ENCODE peak calls at places on chromosomes 5 and 9, in five cellular contexts. L is heart left ventricle, H is ascending aorta, Z is foreskin fibroblast, T is kidney. R is an unnamed sample.

GRCh38 chr5:93681432-93681831 is 60.0 kb downstream of the POU5F2 start:
- DNase-seq in T (no peak), H (no peak), L (no peak), Z (no peak), R (no peak)

GRCh38 chr5:133873936-133874585 is 94.4 kb downstream of the C5orf15 start:
- DNase-seq in T (no peak), Z (peak; percentile 48), L (no peak), H (no peak), R (peak; percentile 67)

GRCh38 chr9:113669523-113670115 is 206.1 kb downstream of the RGS3 start:
- DNase-seq in Z (peak; percentile 80), T (no peak), L (no peak), H (no peak), R (peak; percentile 41)

GRCh38 chr9:96317335-96317980 is 15.5 kb upstream of the HSD17B3 start:
- DNase-seq in L (no peak), T (no peak), Z (peak; percentile 56), H (no peak), R (peak; percentile 31)

GRCh38 chr5:181120311-181120710 is 10.7 kb downstream of the OR2V1 start:
- DNase-seq in T (no peak), H (no peak), L (no peak), Z (peak; percentile 59), R (no peak)

GRCh38 chr5:80207832-80208231 is 48.0 kb downstream of the SERINC5 start:
- DNase-seq in L (no peak), T (no peak), Z (no peak), H (no peak), R (no peak)

GRCh38 chr5:103120607-103121200 is 603 bp downstream of the PPIP5K2 start:
- DNase-seq in H (no peak), L (no peak), Z (peak; percentile 6), T (no peak), R (peak; percentile 2)

GRCh38 chr5:82635561-82636288 is 357.6 kb upstream of the RPS23 start:
- DNase-seq in H (no peak), L (no peak), T (no peak), Z (peak; percentile 66), R (peak; percentile 78)

GRCh38 chr5:2752059-2752874 is 790 bp upstream of the IRX2 start:
- DNase-seq in Z (peak; percentile 59), L (no peak), T (peak; percentile 91), H (no peak), R (peak; percentile 53)

GRCh38 chr5:177552839-177553455 is 1.4 kb downstream of the FAM193B start:
- DNase-seq in Z (no peak), L (peak; percentile 23), H (no peak), T (no peak), R (no peak)
- TF ChIP-seq CTCF in Z (no peak), L (no peak), H (no peak), T (no peak), R (no peak)

GRCh38 chr5:62341783-62342475 is 35.9 kb downstream of the KIF2A start:
- DNase-seq in H (no peak), T (no peak), Z (no peak), L (no peak), R (no peak)

GRCh38 chr5:62340979-62341378 is 35.0 kb downstream of the KIF2A start:
- DNase-seq in T (no peak), Z (no peak), H (no peak), L (no peak), R (no peak)

GRCh38 chr5:62343428-62343827 is 37.4 kb downstream of the KIF2A start:
- DNase-seq in Z (no peak), H (no peak), T (no peak), L (no peak), R (peak; percentile 36)

GRCh38 chr5:62342476-62342837 is 36.5 kb downstream of the KIF2A start:
- DNase-seq in T (no peak), L (no peak), Z (no peak), H (no peak), R (no peak)

DNA sequence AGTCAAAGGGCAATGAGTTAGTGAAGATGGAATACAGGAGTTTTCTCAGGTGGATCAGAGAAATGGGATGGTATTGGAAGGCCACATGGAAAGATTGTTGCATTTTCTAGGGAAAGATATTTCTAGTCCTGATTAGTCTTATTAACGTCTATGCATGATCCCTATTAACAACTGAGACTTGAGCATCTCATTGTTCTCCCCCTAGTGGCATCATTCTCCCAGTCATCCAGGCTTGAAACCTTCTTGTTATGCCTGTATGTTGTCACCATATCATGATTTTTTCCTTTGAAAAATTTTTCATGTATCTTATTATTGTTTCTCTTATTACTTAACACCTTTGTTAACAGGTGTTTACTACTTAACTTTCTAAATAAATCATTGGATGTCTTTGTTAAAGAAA is 34.4 kb downstream of the KIF2A start:
- DNase-seq in T (no peak), H (no peak), L (no peak), Z (no peak), R (no peak)
- TF ChIP-seq CTCF in T (no peak), H (no peak), L (no peak), Z (peak; percentile 43), R (peak; percentile 62)

DNA sequence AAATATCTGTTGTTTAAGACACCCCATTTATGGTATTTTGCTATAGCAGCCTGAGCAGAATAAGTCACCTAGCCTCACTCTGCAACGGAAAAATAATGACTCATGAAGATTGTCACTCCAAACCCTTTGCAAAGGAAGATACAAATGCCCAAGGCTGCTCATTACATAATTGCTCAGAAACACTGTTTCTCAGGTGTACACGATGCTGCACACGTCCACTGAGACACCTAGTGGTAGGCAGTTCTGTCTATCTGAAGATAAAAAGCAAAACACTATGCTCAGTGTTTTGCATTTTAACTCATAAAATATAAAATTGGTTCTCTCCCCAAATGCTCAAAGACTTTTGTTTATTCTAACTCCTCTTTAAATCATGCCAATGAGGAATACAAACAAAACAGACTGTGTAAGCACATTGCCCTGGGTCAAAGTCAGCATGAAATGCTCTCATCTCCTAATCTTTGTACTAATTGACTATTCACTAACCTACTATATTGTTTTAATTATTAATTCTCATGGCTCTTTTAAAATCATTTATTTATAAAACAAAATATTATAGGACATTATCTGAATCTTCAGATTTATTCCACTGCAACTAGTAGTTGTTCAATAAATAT is 7.7 kb upstream of the TSLP start:
- DNase-seq in Z (no peak), H (no peak), T (no peak), L (no peak), R (peak; percentile 32)
- TF ChIP-seq CTCF in Z (peak; percentile 53), H (no peak), T (peak; percentile 60), L (no peak), R (peak; percentile 76)

GRCh38 chr5:158895573-158895972 is 204.1 kb downstream of the EBF1 start:
- DNase-seq in Z (no peak), T (no peak), L (no peak), H (no peak), R (no peak)
- TF ChIP-seq CTCF in Z (peak; percentile 13), T (no peak), L (no peak), H (no peak), R (no peak)